ENCODE peak calls at places on chromosomes 11 and 22, in five cellular contexts. Q, I, O, W and F are unnamed samples.

GRCh38 chr11:33953289-33953688 is 61.4 kb upstream of the LMO2 start:
- DNase-seq in O (no peak), I (no peak), W (no peak), Q (no peak), F (no peak)

GRCh38 chr11:10518891-10519290 is 22.1 kb downstream of the RNF141 start:
- DNase-seq in O (no peak), I (no peak), W (no peak), Q (no peak), F (no peak)

GRCh38 chr11:15826826-15827225 is 529.5 kb downstream of the SOX6 start:
- DNase-seq in I (peak; percentile 18), Q (peak; percentile 86), W (peak; percentile 83), O (peak; percentile 28), F (no peak)

GRCh38 chr11:86620796-86621575 is 51.4 kb downstream of the ME3 start:
- DNase-seq in O (no peak), W (no peak), I (peak; percentile 41), Q (no peak), F (no peak)

GRCh38 chr11:44652901-44653644 is 73.7 kb upstream of the TSPAN18 start:
- DNase-seq in W (no peak), O (no peak), I (no peak), Q (no peak), F (no peak)

GRCh38 chr11:44905131-44905866 is 45.4 kb downstream of the TP53I11 start:
- DNase-seq in W (no peak), Q (no peak), I (no peak), O (no peak), F (no peak)

GRCh38 chr11:118911113-118911879 is 14.4 kb downstream of the BCL9L start:
- DNase-seq in I (no peak), Q (no peak), W (no peak), O (peak; percentile 40), F (peak; percentile 73)

GRCh38 chr22:36541831-36542391 is 12.9 kb upstream of the EIF3D start:
- DNase-seq in W (no peak), I (no peak), Q (no peak), O (peak; percentile 65), F (no peak)

GRCh38 chr11:69533296-69534165 is 52.1 kb downstream of the LINC01488 start:
- DNase-seq in Q (no peak), I (no peak), W (no peak), O (no peak), F (no peak)

GRCh38 chr11:114164546-114164945 is 105.0 kb downstream of the ZBTB16 start:
- DNase-seq in I (no peak), Q (no peak), O (no peak), W (no peak), F (no peak)

GRCh38 chr11:114163231-114163631 is 103.7 kb downstream of the ZBTB16 start:
- DNase-seq in W (no peak), O (no peak), I (peak; percentile 73), Q (no peak), F (no peak)

GRCh38 chr11:114165326-114166230 is 106.1 kb downstream of the ZBTB16 start:
- DNase-seq in I (no peak), O (no peak), W (no peak), Q (no peak), F (no peak)

GRCh38 chr11:114162719-114163123 is 103.2 kb downstream of the ZBTB16 start:
- DNase-seq in I (peak; percentile 97), W (peak; percentile 27), Q (peak; percentile 96), O (peak; percentile 94), F (no peak)

DNA sequence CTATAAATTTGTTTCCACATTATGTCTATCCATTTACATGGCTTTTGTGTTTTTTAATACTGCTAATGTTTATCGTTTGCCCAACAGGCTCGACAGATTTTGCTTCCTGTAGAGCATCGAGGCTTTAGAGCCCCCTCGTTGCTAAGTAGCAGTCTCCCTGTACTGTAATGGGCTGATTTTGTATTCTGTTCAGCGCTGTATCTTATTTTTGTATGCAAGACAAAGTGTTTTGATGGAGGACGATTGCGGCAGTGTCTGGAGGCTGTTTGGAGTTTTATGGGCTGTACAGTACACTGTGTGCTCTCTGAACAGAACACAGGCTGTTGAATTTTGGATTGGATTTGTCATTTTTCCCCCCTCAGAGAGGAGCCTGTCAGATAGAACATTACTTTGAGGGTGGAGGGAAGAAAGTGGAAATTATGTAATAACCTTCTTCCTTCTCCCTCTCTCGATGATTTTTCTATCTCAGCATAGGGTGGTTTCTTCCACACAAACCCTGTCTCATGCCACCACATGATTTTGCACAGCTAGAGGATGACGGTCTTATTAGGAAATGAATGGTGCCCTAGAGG is 104.4 kb downstream of the ZBTB16 start:
- DNase-seq in W (no peak), Q (no peak), I (peak; percentile 74), O (no peak), F (no peak)
- TF ChIP-seq CTCF in W (no peak), Q (no peak), I (no peak), O (no peak), F (no peak)

DNA sequence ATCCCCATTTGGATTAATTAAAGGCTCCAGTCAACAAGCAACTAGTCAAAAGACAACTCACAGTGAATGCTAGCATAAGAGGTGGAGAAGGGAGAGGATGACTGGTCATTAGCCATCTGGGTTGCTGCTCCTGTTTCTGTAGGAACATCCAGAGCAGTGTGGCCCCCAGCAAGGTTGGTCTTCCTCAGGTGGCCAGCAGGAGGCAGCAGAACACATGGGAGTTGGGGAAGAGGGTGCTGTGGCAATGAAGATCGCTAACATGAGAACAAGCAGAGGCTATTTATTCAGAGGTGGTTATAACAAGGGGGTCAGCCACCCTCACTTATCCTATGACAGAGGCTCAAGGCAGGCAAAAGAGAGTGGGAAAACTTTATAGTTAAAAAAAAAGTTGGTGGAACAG is 21.3 kb downstream of the IZUMO1R start:
- DNase-seq in I (no peak), O (no peak), W (peak; percentile 49), Q (no peak), F (no peak)
- TF ChIP-seq CTCF in I (no peak), O (no peak), W (peak; percentile 37), Q (peak; percentile 32), F (peak; percentile 60)

GRCh38 chr11:108648528-108648885 is 16.4 kb upstream of the DDX10 start:
- DNase-seq in I (no peak), Q (no peak), O (no peak), W (no peak), F (no peak)
- TF ChIP-seq CTCF in I (no peak), Q (peak; percentile 4), O (peak; percentile 7), W (peak; percentile 33), F (peak; percentile 17)

GRCh38 chr11:107609384-107610218 is 18.7 kb downstream of the ELMOD1 start:
- DNase-seq in W (no peak), I (no peak), O (no peak), Q (no peak), F (no peak)

GRCh38 chr11:107608809-107609208 is 17.9 kb downstream of the ELMOD1 start:
- DNase-seq in W (no peak), Q (no peak), I (no peak), O (no peak), F (no peak)

DNA sequence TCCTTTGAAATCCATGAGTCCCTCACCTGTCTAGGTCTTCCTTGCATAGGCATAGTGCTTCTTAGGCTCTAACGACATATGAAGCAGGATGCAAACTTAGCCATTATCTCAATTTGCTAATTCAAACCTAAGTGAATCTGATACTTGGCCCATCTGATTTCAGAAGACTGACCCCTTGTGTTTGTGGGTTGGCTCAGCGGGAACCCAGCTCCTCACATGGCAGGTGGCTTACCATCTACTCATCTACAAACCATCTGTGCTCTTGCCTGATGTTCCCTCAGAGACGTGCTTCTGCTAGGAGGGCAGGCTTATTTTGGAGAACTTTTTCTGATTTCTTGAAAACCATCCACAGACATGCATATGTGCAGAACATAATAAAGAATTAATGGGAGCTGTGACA is 15.2 kb downstream of the ELMOD1 start:
- DNase-seq in W (no peak), Q (no peak), I (no peak), O (no peak), F (no peak)
- TF ChIP-seq CTCF in W (no peak), Q (no peak), I (no peak), O (no peak), F (no peak)

GRCh38 chr11:120182790-120183491 is 27.9 kb upstream of the OAF start:
- DNase-seq in I (peak; percentile 36), O (no peak), W (peak; percentile 50), Q (peak; percentile 57), F (peak; percentile 62)
- TF ChIP-seq CTCF in I (peak; percentile 11), O (no peak), W (peak; percentile 44), Q (peak; percentile 26), F (peak; percentile 50)

GRCh38 chr11:46669606-46670243 is 30.7 kb downstream of the ARHGAP1 start:
- DNase-seq in I (no peak), Q (no peak), O (no peak), W (no peak), F (no peak)
- TF ChIP-seq CTCF in I (no peak), Q (no peak), O (peak; percentile 31), W (no peak), F (peak; percentile 40)

DNA sequence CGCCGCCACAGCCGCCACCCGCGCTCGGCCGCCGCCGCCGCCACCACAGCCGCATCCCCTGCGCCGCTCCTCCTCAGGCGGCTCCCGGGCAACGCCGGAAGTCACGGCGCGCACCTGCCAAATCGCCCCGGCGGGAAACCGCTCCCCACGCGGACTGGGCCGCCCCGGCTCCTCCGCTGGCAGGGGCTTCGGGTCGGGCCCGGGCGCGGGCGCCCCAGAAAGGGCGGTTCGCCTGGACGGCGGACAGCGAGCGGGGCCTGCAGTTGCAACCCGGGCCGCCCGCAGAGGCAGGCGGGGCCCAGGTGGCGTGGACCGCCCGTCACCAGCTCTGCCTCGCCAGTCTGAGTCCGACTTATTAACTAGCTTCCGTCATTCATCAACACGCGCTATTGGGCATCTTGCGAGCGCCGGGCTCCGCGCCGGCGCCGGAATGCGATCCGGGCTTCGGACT is at the start of gene HIRA:
- DNase-seq in W (peak; percentile 90), I (peak; percentile 62), Q (peak; percentile 93), O (peak; percentile 82), F (peak; percentile 92)
- TF ChIP-seq CTCF in W (no peak), I (no peak), Q (no peak), O (no peak), F (no peak)

DNA sequence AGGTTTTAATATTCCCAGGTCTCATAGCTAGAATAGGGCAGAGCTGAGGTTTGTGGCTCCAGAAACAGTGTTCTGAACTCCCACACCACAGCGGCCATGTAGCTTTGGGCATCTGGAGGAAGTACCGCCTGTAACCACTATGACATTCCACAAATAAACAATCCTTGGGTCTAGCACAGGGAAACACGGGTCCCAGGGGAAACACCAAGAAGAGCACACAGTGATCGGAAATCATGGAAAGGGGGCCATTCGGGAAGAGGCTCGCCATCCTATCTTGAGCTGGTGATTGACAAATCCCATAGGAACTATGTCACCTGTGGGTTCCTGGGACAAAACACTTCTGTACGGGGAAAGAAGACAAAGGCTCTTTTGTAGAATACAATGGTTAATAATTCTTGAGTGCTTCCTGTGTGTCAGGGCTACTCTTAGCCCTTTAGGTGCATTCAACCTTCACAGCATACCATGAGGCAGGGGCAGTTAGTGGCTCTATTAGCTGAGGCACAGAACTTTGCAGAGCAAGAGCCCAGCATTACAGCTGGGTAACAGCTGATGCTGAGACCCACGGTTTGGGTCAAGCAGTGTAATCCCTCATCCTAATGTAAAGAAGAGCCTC is 514.2 kb downstream of the NTM start:
- DNase-seq in I (no peak), Q (no peak), W (no peak), O (no peak), F (no peak)
- TF ChIP-seq CTCF in I (no peak), Q (no peak), W (no peak), O (no peak), F (no peak)